ENCODE peak calls at places on chromosomes 7 and 10, in four cellular contexts. G is cardiac muscle cell; U is prostate gland; M is CD4-positive, alpha-beta memory T cell. T is an unnamed sample.

GRCh38 chr10:97584060-97584797 is at the start of gene HOGA1:
- DNase-seq in G (peak; percentile 61), M (no peak), U (peak; percentile 26), T (peak; percentile 72)

GRCh38 chr10:16948335-16948734 is 131.1 kb upstream of the RSU1 start:
- DNase-seq in M (peak; percentile 55), G (no peak), U (no peak), T (no peak)

GRCh38 chr7:65509368-65510186 is 135.9 kb downstream of the ZNF92 start:
- DNase-seq in U (no peak), G (peak; percentile 14), M (peak; percentile 19), T (no peak)

GRCh38 chr7:116574025-116574822 is 49.4 kb downstream of the CAV1 start:
- DNase-seq in G (no peak), U (no peak), M (no peak), T (no peak)

GRCh38 chr7:55438085-55438764 is 73.1 kb downstream of the LANCL2 start:
- DNase-seq in U (no peak), M (no peak), G (no peak), T (no peak)

GRCh38 chr10:178723-179122 is 43.5 kb downstream of the ZMYND11 start:
- DNase-seq in G (no peak), U (no peak), M (no peak), T (no peak)

GRCh38 chr10:132417957-132418441 is 21.0 kb downstream of the PWWP2B start:
- DNase-seq in U (no peak), M (no peak), G (no peak), T (peak; percentile 83)

GRCh38 chr10:43682956-43683355 is 34.3 kb upstream of the ZNF32 start:
- DNase-seq in U (no peak), G (no peak), M (no peak), T (no peak)

GRCh38 chr7:158049271-158049670 is 538.4 kb downstream of the PTPRN2 start:
- DNase-seq in M (no peak), G (no peak), U (no peak), T (no peak)

GRCh38 chr7:30027065-30027456 is 559 bp upstream of the FKBP14 start:
- DNase-seq in G (no peak), M (no peak), U (peak; percentile 60), T (no peak)

GRCh38 chr7:3910041-3910440 is 609.0 kb downstream of the SDK1 start:
- DNase-seq in M (no peak), G (no peak), U (no peak), T (no peak)

GRCh38 chr10:71406878-71407277 is 10.2 kb downstream of the CDH23 start:
- DNase-seq in M (no peak), U (no peak), G (no peak), T (no peak)

GRCh38 chr7:131325179-131325840 is 2.4 kb upstream of the MKLN1 start:
- DNase-seq in G (no peak), M (no peak), U (no peak), T (no peak)

GRCh38 chr7:90172624-90173023 is 18.4 kb downstream of the STEAP1 start:
- DNase-seq in G (no peak), M (no peak), U (no peak), T (no peak)

GRCh38 chr10:13803566-13804554 is 217.1 kb downstream of the PRPF18 start:
- DNase-seq in G (no peak), M (no peak), U (no peak), T (peak; percentile 63)

GRCh38 chr10:81866753-81867152 is 8.2 kb upstream of the NRG3 start:
- DNase-seq in M (no peak), U (no peak), G (no peak), T (no peak)

GRCh38 chr10:50511512-50512213 is 112.1 kb downstream of the SGMS1 start:
- DNase-seq in U (no peak), M (no peak), G (no peak), T (no peak)

GRCh38 chr10:99375444-99375843 is 46.3 kb downstream of the CNNM1 start:
- DNase-seq in M (no peak), G (no peak), U (no peak), T (no peak)

GRCh38 chr7:98754041-98754479 is 115.8 kb downstream of the TMEM130 start:
- DNase-seq in U (no peak), M (no peak), G (peak; percentile 43), T (no peak)

GRCh38 chr7:36155811-36156361 is 2.8 kb downstream of the EEPD1 start:
- DNase-seq in G (peak; percentile 24), U (peak; percentile 43), M (no peak), T (peak; percentile 83)

GRCh38 chr7:50296799-50297198 is 7.7 kb upstream of the IKZF1 start:
- DNase-seq in G (no peak), U (no peak), M (no peak), T (no peak)

GRCh38 chr7:155791836-155792235 is 20.4 kb downstream of the SHH start:
- DNase-seq in U (no peak), G (no peak), M (no peak), T (no peak)

GRCh38 chr7:30594055-30594539 is 581 bp upstream of the GARS1 start:
- DNase-seq in G (no peak), U (peak; percentile 9), M (no peak), T (peak; percentile 22)

GRCh38 chr10:23157691-23158369 is 34.3 kb upstream of the PTF1A start:
- DNase-seq in U (no peak), M (peak; percentile 3), G (peak; percentile 53), T (peak; percentile 29)

GRCh38 chr7:141242568-141242967 is 168.7 kb downstream of the TMEM178B start:
- DNase-seq in G (no peak), U (no peak), M (no peak), T (no peak)

GRCh38 chr10:14625210-14625621 is 149.5 kb downstream of the FAM107B start:
- DNase-seq in U (no peak), G (peak; percentile 43), M (no peak), T (no peak)

GRCh38 chr7:16891874-16892620 is 10.3 kb upstream of the AGR3 start:
- DNase-seq in M (no peak), U (no peak), G (no peak), T (no peak)

GRCh38 chr7:23058412-23059096 is 44.6 kb upstream of the HYCC1 start:
- DNase-seq in U (no peak), G (no peak), M (no peak), T (no peak)

GRCh38 chr7:84191842-84192241 is 2.7 kb downstream of the SEMA3A start:
- DNase-seq in G (no peak), U (no peak), M (no peak), T (no peak)

GRCh38 chr10:129193148-129193547 is 273.9 kb upstream of the MGMT start:
- DNase-seq in M (no peak), G (no peak), U (no peak), T (no peak)

GRCh38 chr7:155846156-155846555 is 33.9 kb upstream of the SHH start:
- DNase-seq in M (no peak), U (no peak), G (no peak), T (no peak)

GRCh38 chr7:16167531-16167930 is 253.8 kb downstream of the CRPPA start:
- DNase-seq in M (no peak), U (no peak), G (no peak), T (no peak)

DNA sequence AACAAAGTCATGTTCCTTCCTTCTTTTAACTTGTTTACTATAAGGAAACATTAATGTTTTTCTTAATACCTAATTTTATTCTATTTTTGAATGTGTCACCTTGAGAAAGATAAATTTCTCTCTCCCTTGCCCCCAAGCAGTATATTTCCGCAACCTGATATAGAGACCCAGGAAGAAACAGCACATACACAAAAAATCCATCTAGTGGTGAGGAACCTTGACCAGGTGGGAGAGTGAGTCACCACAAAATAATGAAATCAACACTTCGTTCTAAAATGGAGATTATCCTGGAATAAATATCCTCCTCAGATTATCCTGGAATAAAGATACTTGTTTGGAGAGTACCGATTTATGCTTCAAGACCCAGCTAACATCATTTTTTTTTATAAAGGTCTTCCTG is 232.9 kb upstream of the PTN start:
- DNase-seq in G (no peak), U (no peak), M (no peak), T (no peak)
- H3K27ac ChIP-seq in G (no peak overlapping the region), U (no peak overlapping the region), M (no peak overlapping the region), T (no peak overlapping the region)

DNA sequence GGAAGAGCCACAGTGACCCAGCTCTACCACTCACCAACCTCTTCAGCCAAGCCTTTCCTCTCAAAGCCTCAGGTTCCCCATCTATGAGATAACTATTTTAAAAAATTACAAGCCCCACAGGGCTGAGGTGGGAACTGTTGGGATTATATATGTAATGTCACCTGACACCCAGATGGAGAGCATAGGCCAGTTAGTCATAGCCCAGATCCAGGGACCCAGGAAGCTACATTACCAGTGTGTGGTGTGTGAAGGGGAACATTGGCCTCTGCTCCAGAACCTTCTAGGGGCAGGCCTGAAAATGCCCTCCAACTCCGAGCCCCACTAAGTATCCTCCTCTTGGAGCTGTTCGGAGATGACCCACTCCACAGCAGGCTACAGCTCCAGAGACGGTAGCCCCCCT is 162.4 kb downstream of the NRF1 start:
- DNase-seq in M (no peak), G (no peak), U (no peak), T (no peak)
- H3K4me1 ChIP-seq in M (peaks cover 6% of the 10 kb centered on the region), G (no peaks in the 10 kb centered on the region), U (peaks cover 4% of the 10 kb centered on the region), T (peaks cover 4% of the 10 kb centered on the region)

DNA sequence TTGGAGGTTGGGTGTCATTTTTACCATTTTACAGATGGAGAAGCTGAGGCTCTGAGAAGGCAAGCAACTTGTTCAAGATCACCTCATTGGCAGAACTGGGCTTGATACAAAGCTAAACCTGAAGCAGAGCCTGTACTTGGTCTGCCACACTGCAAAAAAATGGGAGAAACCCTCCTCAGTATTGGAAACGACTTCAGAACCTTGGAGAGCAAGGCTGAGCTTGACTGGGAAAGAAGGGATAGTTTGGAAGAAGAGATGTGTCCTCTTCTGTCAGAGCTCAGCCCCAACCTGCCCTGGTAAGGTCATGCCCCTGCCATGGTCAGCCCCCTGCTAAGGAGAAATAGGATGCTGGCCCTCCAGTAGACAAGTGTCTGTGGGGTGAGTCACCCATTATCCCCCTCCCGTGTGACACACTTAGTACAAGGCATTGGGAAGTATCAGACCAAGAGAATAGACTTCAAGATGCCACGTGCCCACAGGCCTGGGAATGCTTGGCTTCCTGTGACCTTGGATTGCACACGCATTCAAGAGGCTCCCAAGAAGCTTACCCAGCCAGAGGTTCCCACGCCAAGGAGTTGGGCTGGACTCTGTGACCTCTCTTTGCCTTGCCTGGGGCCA is 56.2 kb upstream of the SMNDC1 start:
- DNase-seq in U (no peak), G (peak; percentile 54), M (no peak), T (no peak)
- H3K27ac ChIP-seq in U (no peak overlapping the region), G (no peak overlapping the region), M (no peak overlapping the region), T (no peak overlapping the region)

GRCh38 chr10:74026428-74026979 is 28.6 kb downstream of the VCL start:
- DNase-seq in M (no peak), G (no peak), U (no peak), T (no peak)
- H3K4me1 ChIP-seq in M (peaks cover 27% of the 10 kb centered on the region), G (peaks cover 19% of the 10 kb centered on the region), U (no peaks in the 10 kb centered on the region), T (peaks cover 13% of the 10 kb centered on the region)

GRCh38 chr10:77291596-77292505 is 345.8 kb downstream of the KCNMA1 start:
- DNase-seq in G (no peak), M (no peak), U (no peak), T (no peak)
- H3K27ac ChIP-seq in G (no peak overlapping the region), M (no peak overlapping the region), U (peak overlapping the region; percentile 12), T (no peak overlapping the region)